ENCODE peak calls at places on chromosomes 7 and 10, in four cellular contexts. U is HCT116, C is K562, T is GM12878. B is an unnamed sample.

GRCh38 chr10:132336064-132336746 is 4.2 kb downstream of the LRRC27 start:
- DNase-seq in U (no peak), C (no peak), T (no peak), B (no peak)

GRCh38 chr7:115941703-115942268 is 88.8 kb downstream of the TFEC start:
- DNase-seq in U (no peak), C (no peak), T (no peak), B (no peak)

GRCh38 chr7:125605241-125605640 is 675.6 kb upstream of the POT1 start:
- DNase-seq in U (no peak), C (peak; percentile 27), T (no peak), B (no peak)

GRCh38 chr7:26318921-26319320 is 27.3 kb downstream of the SNX10 start:
- DNase-seq in U (no peak), C (no peak), T (no peak), B (no peak)

GRCh38 chr7:30524545-30524944 is 19.9 kb upstream of the GGCT start:
- DNase-seq in U (no peak), C (no peak), T (no peak), B (no peak)

GRCh38 chr10:124603376-124604213 is 140.6 kb downstream of the FAM53B start:
- DNase-seq in U (no peak), C (no peak), T (no peak), B (no peak)

GRCh38 chr10:132459252-132460028 is 62.4 kb downstream of the PWWP2B start:
- DNase-seq in U (no peak), C (no peak), T (no peak), B (no peak)

GRCh38 chr7:103343758-103344452 is 662 bp downstream of the DNAJC2 start:
- DNase-seq in U (no peak), C (peak; percentile 55), T (no peak), B (peak; percentile 11)

GRCh38 chr7:31603076-31603475 is 83.9 kb upstream of the PPP1R17 start:
- DNase-seq in U (no peak), C (no peak), T (no peak), B (no peak)

GRCh38 chr10:19488592-19489280 is 327.5 kb upstream of the PLXDC2 start:
- DNase-seq in U (no peak), C (no peak), T (no peak), B (no peak)

GRCh38 chr10:133008736-133009135 is 66.4 kb upstream of the CFAP46 start:
- DNase-seq in U (no peak), C (no peak), T (no peak), B (no peak)

GRCh38 chr7:51324206-51324884 is 7.7 kb upstream of the COBL start:
- DNase-seq in U (no peak), C (no peak), T (no peak), B (no peak)

GRCh38 chr7:132298782-132299181 is 277.5 kb downstream of the PLXNA4 start:
- DNase-seq in U (no peak), C (no peak), T (no peak), B (no peak)

GRCh38 chr10:12483996-12484944 is 134.9 kb downstream of the CAMK1D start:
- DNase-seq in U (no peak), C (no peak), T (no peak), B (no peak)

GRCh38 chr10:73857446-73857845 is 16.9 kb downstream of the CAMK2G start:
- DNase-seq in U (no peak), C (no peak), T (peak; percentile 43), B (no peak)

GRCh38 chr7:32089678-32090077 is 19.5 kb upstream of the PDE1C start:
- DNase-seq in U (no peak), C (no peak), T (no peak), B (no peak)

GRCh38 chr10:70430489-70431445 is 10.7 kb downstream of the NODAL start:
- DNase-seq in U (no peak), C (no peak), T (no peak), B (peak; percentile 6)

GRCh38 chr7:136104269-136104603 is 127.1 kb upstream of the MTPN start:
- DNase-seq in U (no peak), C (peak; percentile 42), T (no peak), B (no peak)

GRCh38 chr7:42926204-42926603 is 5.8 kb downstream of the PSMA2 start:
- DNase-seq in U (no peak), C (no peak), T (no peak), B (no peak)

GRCh38 chr7:28565990-28566389 is 153.7 kb downstream of the CREB5 start:
- DNase-seq in U (no peak), C (no peak), T (no peak), B (no peak)

GRCh38 chr7:143499743-143500348 is 22.2 kb downstream of the TAS2R41 start:
- DNase-seq in U (no peak), C (no peak), T (no peak), B (no peak)

GRCh38 chr7:74006032-74006431 is 21.9 kb upstream of the ELN start:
- DNase-seq in U (no peak), C (no peak), T (no peak), B (no peak)

GRCh38 chr10:5574642-5575131 is 49.9 kb downstream of the CALML3 start:
- DNase-seq in U (no peak), C (no peak), T (no peak), B (no peak)

GRCh38 chr10:27439101-27439500 is 65.0 kb upstream of the RAB18 start:
- DNase-seq in U (no peak), C (no peak), T (no peak), B (no peak)
- TF ChIP-seq JUND in U (no peak), C (no peak), T (no peak), B (no peak)

DNA sequence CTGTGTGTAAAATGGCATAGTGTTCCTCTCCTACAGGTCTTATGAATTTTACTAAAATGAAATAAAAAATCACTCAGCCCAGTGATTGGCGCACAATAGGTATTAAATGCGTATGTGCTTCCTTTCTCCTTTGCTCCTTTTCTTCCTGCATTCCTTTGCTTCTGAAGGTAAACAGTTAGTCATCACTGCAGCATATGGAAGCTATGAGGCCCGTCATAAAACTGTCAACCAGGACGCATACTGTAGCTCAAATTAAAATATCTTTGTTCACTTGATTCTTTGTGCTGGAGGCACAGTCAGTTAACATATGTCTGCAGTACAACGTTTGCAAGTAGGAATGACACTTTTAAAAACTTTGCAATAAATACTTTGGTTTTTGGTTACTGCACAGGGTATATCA is 374.7 kb downstream of the TCERG1L start:
- DNase-seq in U (no peak), C (no peak), T (no peak), B (peak; percentile 14)
- TF ChIP-seq JUND in U (no peak), C (no peak), T (no peak), B (no peak)

DNA sequence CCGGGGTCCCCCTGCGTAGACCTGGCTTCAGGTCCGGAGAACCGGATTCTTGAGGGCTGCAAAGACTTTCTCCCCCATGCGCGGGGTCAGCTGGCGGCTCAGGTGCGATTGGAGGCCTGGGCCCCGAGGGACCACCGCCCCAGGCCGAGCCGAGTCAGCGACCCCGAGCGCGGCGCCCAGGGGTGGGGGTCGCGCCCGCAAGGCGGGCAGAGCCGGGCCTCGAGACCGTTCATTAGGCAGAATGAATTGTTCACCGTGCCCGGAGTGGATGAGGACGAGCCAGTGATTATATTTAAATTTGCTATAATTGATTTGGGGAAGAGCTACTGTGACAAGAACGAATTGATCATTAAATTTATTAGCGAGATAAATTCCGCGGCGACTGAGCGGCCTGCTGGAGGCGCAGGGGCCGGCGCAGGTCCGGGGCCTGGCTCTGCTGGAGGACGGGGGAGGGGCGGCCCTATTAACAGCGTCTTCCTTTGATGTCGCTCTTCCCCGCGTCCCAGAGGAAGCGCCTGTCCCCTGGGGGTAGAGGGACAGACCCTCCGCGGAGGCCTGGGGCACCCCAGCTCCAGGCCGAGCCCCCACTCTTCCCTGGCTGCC is 7.5 kb downstream of the MNX1 start:
- DNase-seq in U (no peak), C (no peak), T (no peak), B (no peak)
- TF ChIP-seq JUND in U (no peak), C (no peak), T (no peak), B (no peak)

GRCh38 chr7:20158684-20159083 is 58.5 kb downstream of the MACC1 start:
- DNase-seq in U (no peak), C (no peak), T (no peak), B (no peak)
- TF ChIP-seq JUND in U (no peak), C (no peak), T (no peak), B (no peak)

DNA sequence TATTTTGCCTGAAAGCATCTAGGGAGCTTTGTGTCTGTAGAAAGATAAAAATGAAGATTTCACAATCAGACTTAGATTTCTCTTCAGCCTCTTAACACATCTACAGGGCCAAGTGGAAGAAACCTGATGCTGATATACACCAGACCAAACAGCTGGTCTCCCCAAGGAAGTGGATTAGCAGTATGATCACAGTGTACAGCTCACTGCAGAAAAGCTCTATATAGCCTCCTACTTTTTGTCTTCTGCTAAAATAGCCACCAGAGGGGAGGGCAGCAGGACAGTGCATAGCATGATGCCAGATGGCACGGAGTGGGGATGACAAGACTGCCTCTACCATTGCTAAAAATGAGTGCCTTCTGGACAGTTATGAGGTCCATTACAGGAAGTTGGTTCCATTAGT is 16.0 kb downstream of the FAM13C start:
- DNase-seq in U (no peak), C (no peak), T (no peak), B (no peak)
- TF ChIP-seq JUND in U (no peak), C (no peak), T (no peak), B (no peak)

DNA sequence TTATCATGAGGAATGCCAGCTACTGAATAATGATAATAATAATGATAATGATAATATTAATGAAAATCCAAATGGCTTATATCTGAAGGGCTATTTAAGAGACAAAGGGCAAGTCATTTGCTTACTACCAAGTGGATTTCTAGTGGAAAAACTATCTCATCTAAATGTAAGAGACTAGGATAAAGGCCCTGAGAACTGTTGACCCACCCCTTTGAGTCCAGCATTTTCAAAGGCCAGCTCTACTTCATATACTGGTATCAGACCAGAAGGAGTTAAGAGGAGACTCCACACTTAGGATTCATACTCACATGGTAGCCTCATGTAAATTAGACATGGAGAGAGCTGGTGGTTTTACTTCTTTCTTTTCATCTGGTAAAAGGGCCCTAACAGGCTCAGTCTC is 76.0 kb downstream of the PHYHIPL start:
- DNase-seq in U (no peak), C (no peak), T (no peak), B (no peak)
- TF ChIP-seq JUND in U (no peak), C (no peak), T (no peak), B (no peak)

GRCh38 chr7:5767066-5767465 is 14.4 kb downstream of the RNF216 start:
- DNase-seq in U (no peak), C (no peak), T (no peak), B (no peak)
- TF ChIP-seq JUND in U (no peak), C (no peak), T (no peak), B (no peak)

DNA sequence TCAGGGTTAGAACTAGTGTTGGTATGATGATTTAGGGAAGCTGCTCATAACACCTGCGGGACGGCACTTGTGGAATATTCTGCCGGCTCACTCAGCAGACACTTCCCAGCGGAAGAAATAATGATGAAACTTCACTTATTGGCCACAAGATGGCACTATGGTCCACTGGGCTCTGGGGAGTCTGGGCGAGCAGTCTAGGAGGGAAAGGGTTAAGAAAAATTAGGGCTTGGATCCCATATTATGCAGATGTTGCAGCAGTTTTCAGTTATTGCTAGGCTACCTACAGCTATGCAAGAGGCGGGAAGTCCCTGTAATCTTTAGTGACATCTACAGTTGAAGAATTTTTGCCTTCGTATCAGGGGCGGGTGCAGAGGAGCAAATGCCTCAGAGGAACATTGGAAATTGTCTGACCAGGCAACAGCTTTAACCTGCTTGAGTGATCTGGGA is 238.7 kb upstream of the PRSS58 start:
- DNase-seq in U (peak; percentile 42), C (peak; percentile 49), T (no peak), B (no peak)
- TF ChIP-seq JUND in U (no peak), C (no peak), T (no peak), B (no peak)